ENCODE peak calls at places on chromosome X, in four cellular contexts. M is CD8-positive, alpha-beta memory T cell; Q is cardiac muscle cell; I is PC-9. P is an unnamed sample. For H3K4me1, the result is how much of the 10 kb centered on the place peaks cover.

GRCh38 chrX:84748965-84749656 is 246.9 kb upstream of the HDX start:
- DNase-seq in M (no peak), Q (no peak), I (no peak), P (no peak)

GRCh38 chrX:85140963-85141362 is 102.6 kb downstream of the SATL1 start:
- DNase-seq in M (no peak), Q (no peak), I (no peak), P (no peak)

GRCh38 chrX:69362354-69362753 is 141.8 kb upstream of the NALF2 start:
- DNase-seq in M (no peak), Q (no peak), I (no peak), P (no peak)

GRCh38 chrX:119870626-119871131 is 854 bp downstream of the RNF113A start:
- DNase-seq in M (peak), Q (peak), I (peak), P (no peak)

GRCh38 chrX:71315917-71316316 is 14.4 kb downstream of the ITGB1BP2 start:
- DNase-seq in M (no peak), Q (no peak), I (no peak), P (no peak)

GRCh38 chrX:38262715-38263620 is 42.3 kb upstream of the SRPX start:
- DNase-seq in M (no peak), Q (no peak), I (no peak), P (no peak)

GRCh38 chrX:71996826-71997225 is 86.2 kb downstream of the NHSL2 start:
- DNase-seq in M (no peak), Q (no peak), I (no peak), P (peak)

GRCh38 chrX:70079297-70079696 is 17.0 kb downstream of the OTUD6A start:
- DNase-seq in M (no peak), Q (no peak), I (no peak), P (no peak)

GRCh38 chrX:44032479-44032878 is 59.3 kb upstream of the NDP start:
- DNase-seq in M (no peak), Q (no peak), I (no peak), P (no peak)

GRCh38 chrX:1323315-1323714 is 13.3 kb upstream of the IL3RA start:
- DNase-seq in M (peak), Q (peak), I (peak), P (peak)

GRCh38 chrX:80765226-80765625 is 44.5 kb downstream of the BRWD3 start:
- DNase-seq in M (no peak), Q (no peak), I (peak), P (no peak)

GRCh38 chrX:109472939-109473713 is 8.8 kb downstream of the GUCY2F start:
- DNase-seq in M (no peak), Q (peak), I (no peak), P (peak)

GRCh38 chrX:150848914-150849365 is 49.5 kb downstream of the CD99L2 start:
- DNase-seq in M (no peak), Q (no peak), I (peak), P (no peak)

DNA sequence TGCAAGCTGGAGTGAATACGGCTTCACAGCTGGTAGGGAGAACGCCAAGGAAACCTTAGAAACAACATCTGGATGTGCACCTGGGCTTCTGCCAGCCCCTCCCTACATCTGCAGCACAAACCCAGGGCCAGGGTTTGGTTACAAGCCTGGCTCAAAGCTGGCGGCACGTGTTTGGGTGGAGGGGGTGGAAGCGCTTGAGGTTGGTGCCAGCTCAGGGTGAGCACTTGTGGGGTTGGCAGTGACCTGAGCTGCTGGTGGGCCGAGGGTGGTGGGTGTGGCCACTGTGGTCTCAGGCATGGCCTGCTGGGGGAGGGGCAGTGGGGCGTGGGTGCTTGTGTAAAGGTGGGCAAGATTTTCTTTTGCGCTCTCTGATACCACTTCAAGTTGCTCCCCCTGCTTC is 15.6 kb downstream of the ELF4 start:
- DNase-seq in M (no peak), Q (no peak), I (no peak), P (no peak)
- H3K4me1 ChIP-seq in M (half or more), Q (under half), I (half or more), P (under half)

DNA sequence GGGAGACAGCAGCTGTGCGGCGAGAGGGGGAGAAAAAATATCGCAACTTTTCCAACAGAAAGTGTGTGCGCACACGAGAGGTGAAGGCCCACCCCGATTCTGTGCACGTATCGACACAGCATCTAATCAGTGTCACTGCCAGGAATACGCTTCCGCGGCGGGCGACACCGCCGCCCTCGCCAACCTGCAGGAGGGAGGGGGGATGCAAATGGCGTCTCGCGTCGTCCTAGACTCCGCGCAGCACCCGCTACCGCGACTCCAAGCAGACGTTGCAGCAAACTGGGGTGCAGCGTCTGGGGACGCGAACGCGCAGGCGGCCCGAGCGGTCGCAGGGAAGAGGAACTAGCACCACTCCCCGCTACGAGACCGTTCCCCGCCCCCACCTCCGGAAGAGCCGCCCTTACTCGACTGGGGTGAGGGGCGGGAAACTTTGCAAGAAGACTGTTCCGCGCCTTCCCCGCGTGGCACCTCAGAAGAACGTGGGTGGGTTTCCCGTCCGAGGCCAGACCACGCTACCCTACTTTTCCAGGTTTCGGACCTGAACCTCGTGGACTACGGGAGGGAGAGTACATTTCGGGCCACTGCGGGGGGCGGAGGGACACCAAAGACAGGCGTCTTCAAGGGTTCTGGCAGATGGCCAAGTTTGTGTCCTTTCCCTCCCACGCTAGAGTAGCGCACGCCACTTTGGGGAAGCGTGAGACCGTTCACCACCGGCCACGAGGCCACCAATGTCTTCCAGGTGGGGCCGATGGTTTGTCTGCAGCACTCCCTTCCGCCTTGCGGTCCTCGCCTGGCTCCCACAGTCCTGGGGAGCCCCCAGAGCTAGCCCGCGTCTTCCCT is 77.9 kb upstream of the BCOR start:
- DNase-seq in M (peak), Q (peak), I (peak), P (peak)
- H3K4me1 ChIP-seq in M (under half), Q (under half), I (under half), P (under half)

GRCh38 chrX:47196098-47196497 is 2.5 kb downstream of the UBA1 start:
- DNase-seq in M (no peak), Q (no peak), I (no peak), P (no peak)
- H3K4me1 ChIP-seq in M (under half), Q (under half), I (under half), P (under half)

DNA sequence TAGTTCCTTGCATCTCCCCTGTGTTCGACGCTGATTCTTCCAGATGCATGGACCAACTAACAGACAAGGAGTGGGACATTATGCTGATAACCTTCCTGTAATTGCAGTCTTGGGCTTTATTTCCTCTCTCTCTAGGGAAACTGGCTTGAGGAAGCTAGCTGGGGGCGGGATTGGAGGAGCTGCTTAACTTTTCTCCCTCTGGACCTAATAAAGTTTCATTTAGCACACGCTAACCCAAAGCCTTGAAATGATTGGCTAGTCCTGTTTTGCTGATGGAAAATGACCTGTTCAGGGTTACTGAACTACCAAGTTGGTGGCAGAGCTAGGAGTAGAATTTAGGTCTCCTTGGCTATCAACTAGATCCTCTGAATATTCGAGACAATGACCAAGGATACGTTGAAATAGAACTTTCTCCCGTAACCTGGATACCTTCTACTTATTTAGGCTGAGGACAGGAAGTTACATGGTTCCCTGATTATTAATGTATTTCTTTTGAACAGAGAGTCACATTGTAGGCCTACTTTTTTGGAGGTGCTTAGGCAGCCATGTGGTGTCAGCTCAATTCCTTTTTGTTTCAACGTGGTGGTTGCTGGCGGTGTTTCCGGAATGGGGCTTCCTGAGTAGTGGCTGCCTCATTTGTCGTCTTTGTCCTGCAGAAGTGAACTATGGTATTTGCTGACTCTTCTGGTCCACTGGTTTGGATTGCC is 2.0 kb downstream of the PGK1 start:
- DNase-seq in M (peak), Q (no peak), I (no peak), P (no peak)
- H3K4me1 ChIP-seq in M (half or more), Q (under half), I (under half), P (under half)

DNA sequence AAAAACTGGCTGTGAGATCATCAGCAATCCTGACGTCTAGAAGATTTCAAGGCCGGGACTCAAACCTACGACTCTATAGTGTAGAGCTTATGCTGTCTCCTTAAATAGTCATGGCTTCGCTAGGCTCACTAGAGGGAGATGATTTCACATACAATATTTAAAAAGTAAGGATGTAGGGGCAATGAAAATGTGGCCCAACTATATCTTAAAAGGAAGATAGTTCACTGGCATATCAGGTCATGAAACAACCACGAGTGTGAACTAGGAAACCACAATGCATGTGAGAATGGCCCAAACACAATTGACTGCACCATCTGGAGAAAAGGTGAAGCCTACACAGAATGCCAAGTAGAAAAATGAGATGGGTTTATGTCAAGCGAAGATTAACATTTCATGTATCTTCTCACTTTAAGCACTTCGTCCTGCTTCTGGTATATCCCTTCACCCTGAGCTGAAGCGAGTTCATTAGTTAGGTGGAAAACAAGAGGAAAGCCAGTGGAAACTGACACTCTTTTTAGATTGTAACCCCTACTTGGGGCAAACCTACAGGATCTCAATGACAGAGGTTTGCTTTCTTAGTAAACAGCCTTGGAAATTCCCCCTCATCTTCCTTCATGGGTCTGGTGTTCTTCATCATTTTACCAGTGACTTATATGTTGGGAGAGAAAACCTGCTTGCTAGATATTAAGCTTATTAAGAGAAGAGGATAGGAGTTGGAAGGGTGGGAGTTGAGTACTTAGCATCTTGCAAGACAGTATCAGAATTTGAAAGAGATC is 17.4 kb downstream of the FAM9C start:
- DNase-seq in M (peak), Q (no peak), I (no peak), P (no peak)
- H3K4me1 ChIP-seq in M (half or more), Q (under half), I (half or more), P (under half)

GRCh38 chrX:39756086-39756883 is 341.5 kb downstream of the BCOR start:
- DNase-seq in M (no peak), Q (no peak), I (no peak), P (peak)
- H3K4me1 ChIP-seq in M (under half), Q (under half), I (under half), P (under half)

P was measured in right cardiac atrium.